ENCODE peak calls at places on chromosomes 6 and 20, in six cellular contexts. R is left lung, A is neural crest cell, P is NCI-H1417 treated with DMSO at 0.1 percent for 48 hours, O is H54, E is lung. Y is an unnamed sample.

GRCh38 chr20:5908981-5909380 is 41.4 kb downstream of the TRMT6 start:
- DNase-seq in O (no peak), P (no peak), E (no peak), A (no peak), R (no peak), Y (no peak)

GRCh38 chr6:17081273-17081672 is 20.6 kb upstream of the STMND1 start:
- DNase-seq in A (no peak), P (no peak), R (no peak), E (no peak), O (no peak), Y (no peak)

GRCh38 chr6:13729891-13730290 is 18.3 kb upstream of the RANBP9 start:
- DNase-seq in R (no peak), A (no peak), E (no peak), P (no peak), O (peak; percentile 63), Y (no peak)

GRCh38 chr6:22036267-22036666 is 260.6 kb downstream of the PRL start:
- DNase-seq in E (peak; percentile 35), A (no peak), P (peak; percentile 34), O (no peak), R (no peak), Y (no peak)

GRCh38 chr20:8094415-8094818 is 37.6 kb upstream of the PLCB1 start:
- DNase-seq in O (no peak), E (peak; percentile 68), P (no peak), R (no peak), A (no peak), Y (peak; percentile 54)

GRCh38 chr6:170178561-170179477 is 112.1 kb downstream of the DLL1 start:
- DNase-seq in A (no peak), O (no peak), E (peak; percentile 51), R (peak; percentile 77), P (peak; percentile 85), Y (no peak)

GRCh38 chr20:24560571-24561485 is 91.4 kb downstream of the SYNDIG1 start:
- DNase-seq in A (no peak), O (no peak), E (no peak), P (no peak), R (no peak), Y (no peak)

GRCh38 chr6:169794317-169795055 is 43.1 kb downstream of the ERMARD start:
- DNase-seq in E (peak; percentile 22), P (no peak), O (no peak), A (no peak), R (peak; percentile 62), Y (no peak)

GRCh38 chr6:12635813-12636212 is 80.8 kb upstream of the PHACTR1 start:
- DNase-seq in O (no peak), R (no peak), A (no peak), P (no peak), E (no peak), Y (no peak)

GRCh38 chr6:56984374-56984773 is 29.5 kb downstream of the BEND6 start:
- DNase-seq in E (no peak), P (no peak), R (no peak), O (no peak), A (no peak), Y (no peak)

GRCh38 chr20:1565461-1565860 is 8.0 kb upstream of the SIRPD start:
- DNase-seq in A (no peak), O (no peak), R (no peak), E (no peak), P (no peak), Y (no peak)

GRCh38 chr6:43703512-43704429 is 16.2 kb upstream of the MRPS18A start:
- DNase-seq in R (no peak), O (no peak), A (no peak), P (no peak), E (no peak), Y (peak; percentile 4)

Y was measured in aorta.